ENCODE peak calls at places on chromosomes 7 and 10, in six cellular contexts. One of them, this sample, is unnamed.

GRCh38 chr10:58775960-58776574 is 263.4 kb downstream of the BICC1 start:
- DNase-seq in spleen: no peak
- DNase-seq in AG20443: peak
- DNase-seq in activated naive CD4-positive, alpha-beta T cell treated with anti-CD3 and anti-CD28 coated beads, Interleukin-2, amount 50 U/mL, for 72 hours: no peak
- DNase-seq in EL: peak
- DNase-seq in activated CD4-positive, alpha-beta T cell treated with anti-CD3 and anti-CD28 coated beads for 48 hours: no peak
- DNase-seq in this sample: no peak

GRCh38 chr7:124724516-124725192 is 40.9 kb downstream of the GPR37 start:
- DNase-seq in activated naive CD4-positive, alpha-beta T cell treated with anti-CD3 and anti-CD28 coated beads, Interleukin-2, amount 50 U/mL, for 72 hours: no peak
- DNase-seq in activated CD4-positive, alpha-beta T cell treated with anti-CD3 and anti-CD28 coated beads for 48 hours: no peak
- DNase-seq in spleen: no peak
- DNase-seq in EL: no peak
- DNase-seq in AG20443: no peak
- DNase-seq in this sample: no peak

GRCh38 chr7:107902381-107902780 is 11.4 kb downstream of the DLD start:
- DNase-seq in activated CD4-positive, alpha-beta T cell treated with anti-CD3 and anti-CD28 coated beads for 48 hours: no peak
- DNase-seq in EL: peak
- DNase-seq in activated naive CD4-positive, alpha-beta T cell treated with anti-CD3 and anti-CD28 coated beads, Interleukin-2, amount 50 U/mL, for 72 hours: no peak
- DNase-seq in AG20443: no peak
- DNase-seq in spleen: no peak
- DNase-seq in this sample: no peak

GRCh38 chr10:22427101-22427500 is 81.8 kb downstream of the SPAG6 start:
- DNase-seq in spleen: no peak
- DNase-seq in activated naive CD4-positive, alpha-beta T cell treated with anti-CD3 and anti-CD28 coated beads, Interleukin-2, amount 50 U/mL, for 72 hours: no peak
- DNase-seq in activated CD4-positive, alpha-beta T cell treated with anti-CD3 and anti-CD28 coated beads for 48 hours: no peak
- DNase-seq in AG20443: peak
- DNase-seq in EL: peak
- DNase-seq in this sample: no peak

GRCh38 chr10:93859049-93859655 is 34.6 kb upstream of the SLC35G1 start:
- DNase-seq in EL: peak
- DNase-seq in activated CD4-positive, alpha-beta T cell treated with anti-CD3 and anti-CD28 coated beads for 48 hours: no peak
- DNase-seq in AG20443: peak
- DNase-seq in spleen: no peak
- DNase-seq in activated naive CD4-positive, alpha-beta T cell treated with anti-CD3 and anti-CD28 coated beads, Interleukin-2, amount 50 U/mL, for 72 hours: no peak
- DNase-seq in this sample: no peak

GRCh38 chr10:131625041-131625440 is 275.8 kb upstream of the PPP2R2D start:
- DNase-seq in activated CD4-positive, alpha-beta T cell treated with anti-CD3 and anti-CD28 coated beads for 48 hours: no peak
- DNase-seq in AG20443: no peak
- DNase-seq in spleen: peak
- DNase-seq in activated naive CD4-positive, alpha-beta T cell treated with anti-CD3 and anti-CD28 coated beads, Interleukin-2, amount 50 U/mL, for 72 hours: no peak
- DNase-seq in EL: no peak
- DNase-seq in this sample: peak

GRCh38 chr10:121607310-121608055 is 9.2 kb upstream of the FGFR2 start:
- DNase-seq in AG20443: no peak
- DNase-seq in activated CD4-positive, alpha-beta T cell treated with anti-CD3 and anti-CD28 coated beads for 48 hours: no peak
- DNase-seq in EL: no peak
- DNase-seq in spleen: no peak
- DNase-seq in activated naive CD4-positive, alpha-beta T cell treated with anti-CD3 and anti-CD28 coated beads, Interleukin-2, amount 50 U/mL, for 72 hours: no peak
- DNase-seq in this sample: no peak

GRCh38 chr7:17144313-17144712 is 154.1 kb upstream of the AHR start:
- DNase-seq in AG20443: peak
- DNase-seq in spleen: no peak
- DNase-seq in activated CD4-positive, alpha-beta T cell treated with anti-CD3 and anti-CD28 coated beads for 48 hours: peak
- DNase-seq in activated naive CD4-positive, alpha-beta T cell treated with anti-CD3 and anti-CD28 coated beads, Interleukin-2, amount 50 U/mL, for 72 hours: peak
- DNase-seq in EL: peak
- DNase-seq in this sample: no peak

GRCh38 chr7:90337106-90337505 is 9.4 kb upstream of the GTPBP10 start:
- DNase-seq in activated CD4-positive, alpha-beta T cell treated with anti-CD3 and anti-CD28 coated beads for 48 hours: no peak
- DNase-seq in spleen: no peak
- DNase-seq in EL: peak
- DNase-seq in activated naive CD4-positive, alpha-beta T cell treated with anti-CD3 and anti-CD28 coated beads, Interleukin-2, amount 50 U/mL, for 72 hours: no peak
- DNase-seq in AG20443: no peak
- DNase-seq in this sample: no peak

GRCh38 chr7:5429857-5430611 is 6.4 kb upstream of the TNRC18 start:
- DNase-seq in activated naive CD4-positive, alpha-beta T cell treated with anti-CD3 and anti-CD28 coated beads, Interleukin-2, amount 50 U/mL, for 72 hours: no peak
- DNase-seq in spleen: no peak
- DNase-seq in AG20443: peak
- DNase-seq in activated CD4-positive, alpha-beta T cell treated with anti-CD3 and anti-CD28 coated beads for 48 hours: peak
- DNase-seq in EL: peak
- DNase-seq in this sample: peak

GRCh38 chr7:34143397-34143796 is 238.1 kb downstream of the BMPER start:
- DNase-seq in activated CD4-positive, alpha-beta T cell treated with anti-CD3 and anti-CD28 coated beads for 48 hours: no peak
- DNase-seq in activated naive CD4-positive, alpha-beta T cell treated with anti-CD3 and anti-CD28 coated beads, Interleukin-2, amount 50 U/mL, for 72 hours: no peak
- DNase-seq in spleen: no peak
- DNase-seq in AG20443: peak
- DNase-seq in EL: no peak
- DNase-seq in this sample: no peak

GRCh38 chr7:114789942-114790341 is 132.0 kb upstream of the MDFIC start:
- DNase-seq in activated CD4-positive, alpha-beta T cell treated with anti-CD3 and anti-CD28 coated beads for 48 hours: no peak
- DNase-seq in EL: peak
- DNase-seq in AG20443: peak
- DNase-seq in activated naive CD4-positive, alpha-beta T cell treated with anti-CD3 and anti-CD28 coated beads, Interleukin-2, amount 50 U/mL, for 72 hours: no peak
- DNase-seq in spleen: no peak
- DNase-seq in this sample: no peak

GRCh38 chr10:14126697-14127440 is 203.9 kb downstream of the FRMD4A start:
- DNase-seq in activated naive CD4-positive, alpha-beta T cell treated with anti-CD3 and anti-CD28 coated beads, Interleukin-2, amount 50 U/mL, for 72 hours: no peak
- DNase-seq in EL: peak
- DNase-seq in activated CD4-positive, alpha-beta T cell treated with anti-CD3 and anti-CD28 coated beads for 48 hours: no peak
- DNase-seq in AG20443: peak
- DNase-seq in spleen: no peak
- DNase-seq in this sample: no peak

GRCh38 chr10:71677261-71677660 is 42.3 kb downstream of the C10orf105 start:
- DNase-seq in activated naive CD4-positive, alpha-beta T cell treated with anti-CD3 and anti-CD28 coated beads, Interleukin-2, amount 50 U/mL, for 72 hours: no peak
- DNase-seq in EL: no peak
- DNase-seq in AG20443: no peak
- DNase-seq in spleen: no peak
- DNase-seq in activated CD4-positive, alpha-beta T cell treated with anti-CD3 and anti-CD28 coated beads for 48 hours: no peak
- DNase-seq in this sample: no peak

GRCh38 chr7:78530351-78530750 is 731.8 kb downstream of the PHTF2 start:
- DNase-seq in spleen: no peak
- DNase-seq in activated CD4-positive, alpha-beta T cell treated with anti-CD3 and anti-CD28 coated beads for 48 hours: no peak
- DNase-seq in AG20443: peak
- DNase-seq in EL: peak
- DNase-seq in activated naive CD4-positive, alpha-beta T cell treated with anti-CD3 and anti-CD28 coated beads, Interleukin-2, amount 50 U/mL, for 72 hours: no peak
- DNase-seq in this sample: no peak